ENCODE peak calls at places on chromosomes 5 and 9, in four cellular contexts. P, Z, R and T are unnamed samples. For H3K9me3, the result is how much of the 10 kb centered on the place peaks cover.

GRCh38 chr9:24936117-24936516 is 390.4 kb upstream of the IZUMO3 start:
- ATAC-seq in P (no peak), R (no peak), Z (no peak), T (no peak)

GRCh38 chr9:3954950-3955670 is 344.8 kb downstream of the GLIS3 start:
- ATAC-seq in Z (no peak), P (no peak), R (no peak), T (no peak)

GRCh38 chr5:140672455-140673186 is 755 bp downstream of the DND1 start:
- ATAC-seq in P (peak), Z (no peak), R (peak), T (no peak)

GRCh38 chr5:94223231-94223630 is 395.2 kb downstream of the KIAA0825 start:
- ATAC-seq in Z (no peak), R (no peak), P (no peak), T (no peak)

GRCh38 chr9:83981126-83981871 is 694 bp downstream of the RMI1 start:
- ATAC-seq in R (peak), P (peak), Z (no peak), T (no peak)

GRCh38 chr5:141135030-141135717 is at the start of gene PCDHB5:
- ATAC-seq in P (no peak), R (peak), Z (no peak), T (no peak)

GRCh38 chr5:37722236-37723146 is 117.3 kb downstream of the GDNF start:
- ATAC-seq in P (peak), Z (no peak), R (peak), T (no peak)

GRCh38 chr5:59596586-59597348 is 296.8 kb downstream of the PDE4D start:
- ATAC-seq in R (no peak), Z (no peak), P (peak), T (no peak)

GRCh38 chr5:54745599-54745998 is 228.0 kb downstream of the SNX18 start:
- ATAC-seq in Z (no peak), R (no peak), P (no peak), T (no peak)

GRCh38 chr5:55481293-55481900 is 53.4 kb downstream of the PLPP1 start:
- ATAC-seq in Z (no peak), P (no peak), R (no peak), T (no peak)

GRCh38 chr5:150613991-150614650 is 26.3 kb upstream of the SYNPO start:
- ATAC-seq in P (no peak), Z (no peak), R (peak), T (no peak)

GRCh38 chr9:8943392-8943791 is 1143.8 kb upstream of the DMAC1 start:
- ATAC-seq in R (no peak), Z (no peak), P (no peak), T (no peak)

GRCh38 chr9:75422939-75423522 is 334.7 kb downstream of the OSTF1 start:
- ATAC-seq in R (no peak), Z (no peak), P (peak), T (no peak)

GRCh38 chr5:123528878-123529277 is 16.9 kb downstream of the CSNK1G3 start:
- ATAC-seq in P (no peak), Z (no peak), R (no peak), T (no peak)

GRCh38 chr9:78021692-78022091 is 9.9 kb downstream of the GNAQ start:
- ATAC-seq in Z (no peak), R (peak), P (peak), T (no peak)

GRCh38 chr9:69140123-69140741 is 33.8 kb upstream of the TJP2 start:
- ATAC-seq in P (no peak), Z (no peak), R (no peak), T (no peak)

GRCh38 chr5:138696501-138696900 is 56.7 kb upstream of the CTNNA1 start:
- ATAC-seq in P (no peak), R (no peak), Z (no peak), T (no peak)

DNA sequence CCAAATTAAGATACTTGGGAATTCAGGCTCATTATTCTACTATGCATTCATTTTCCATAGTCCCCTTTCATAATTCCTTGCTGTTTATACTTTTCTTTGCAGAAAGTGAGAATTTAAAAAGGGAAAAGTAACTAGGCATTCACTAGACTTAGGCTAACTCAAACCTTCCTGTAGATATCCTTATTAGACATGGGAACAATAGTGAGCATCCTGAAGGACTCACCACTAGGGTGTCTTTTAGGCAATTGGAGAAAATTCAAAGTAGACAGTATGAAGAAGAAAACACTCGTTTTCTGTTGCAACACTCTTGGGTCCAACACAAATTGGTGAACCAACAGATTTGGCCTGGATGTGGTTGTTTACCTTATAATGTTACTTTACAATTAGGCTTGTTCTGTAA is 213.2 kb upstream of the GRIN3A start:
- ATAC-seq in P (no peak), R (no peak), Z (no peak), T (no peak)
- TF ChIP-seq CTCF in P (no peak), R (no peak), Z (no peak), T (no peak)

GRCh38 chr9:88400021-88400420 is 11.8 kb downstream of the SPIN1 start:
- ATAC-seq in Z (no peak), R (no peak), P (no peak), T (no peak)
- H3K9me3 ChIP-seq in Z (under half), R (under half), P (under half), T (under half)

GRCh38 chr5:148809781-148810524 is 16.5 kb upstream of the ADRB2 start:
- ATAC-seq in Z (no peak), P (no peak), R (no peak), T (no peak)
- H3K4me3 ChIP-seq in Z (no peak), P (no peak), R (no peak), T (no peak)

GRCh38 chr5:133365326-133365725 is 247.0 kb downstream of the FSTL4 start:
- ATAC-seq in R (no peak), P (no peak), Z (no peak), T (no peak)
- TF ChIP-seq CTCF in R (peak), P (no peak), Z (no peak), T (no peak)

GRCh38 chr9:101398930-101399640 is 434 bp downstream of the ZNF189 start:
- ATAC-seq in P (peak), Z (peak), R (peak), T (no peak)
- H3K9me3 ChIP-seq in P (under half), Z (under half), R (under half), T (under half)